ENCODE peak calls at places on chromosomes 12 and 14, in six cellular contexts. M is mesenchymal stem cell, A is IMR-90, X is neuronal stem cell, G is H1, T is trophoblast cell. S is an unnamed sample.

GRCh38 chr12:52191841-52192791 is at the start of gene KRT80:
- DNase-seq in M (peak), A (peak), X (no peak), G (no peak), T (peak), S (no peak)

GRCh38 chr12:39393890-39394289 is 49.0 kb downstream of the KIF21A start:
- DNase-seq in M (no peak), A (no peak), X (peak), G (peak), T (no peak), S (peak)

GRCh38 chr12:103791350-103791920 is 49.6 kb downstream of the NT5DC3 start:
- DNase-seq in M (no peak), A (no peak), X (no peak), G (no peak), T (no peak), S (no peak)

GRCh38 chr12:96635844-96636243 is 146.5 kb downstream of the CFAP54 start:
- DNase-seq in M (no peak), A (no peak), X (no peak), G (no peak), T (no peak), S (no peak)

GRCh38 chr12:60441577-60441976 is 845.7 kb downstream of the SLC16A7 start:
- DNase-seq in M (no peak), A (no peak), X (no peak), G (no peak), T (no peak), S (no peak)

GRCh38 chr14:50397461-50398196 is 948 bp upstream of the CDKL1 start:
- DNase-seq in M (no peak), A (no peak), X (no peak), G (no peak), T (peak), S (no peak)

GRCh38 chr14:73753043-73753886 is 39.1 kb upstream of the PNMA1 start:
- DNase-seq in M (peak), A (no peak), X (no peak), G (no peak), T (peak), S (peak)

GRCh38 chr14:71711619-71712018 is 220.6 kb upstream of the RGS6 start:
- DNase-seq in M (no peak), A (peak), X (peak), G (no peak), T (peak), S (no peak)

GRCh38 chr14:23384364-23385080 is 7.7 kb downstream of the CMTM5 start:
- DNase-seq in M (no peak), A (no peak), X (no peak), G (no peak), T (peak), S (no peak)

GRCh38 chr14:61213116-61213720 is 67.9 kb downstream of the TMEM30B start:
- DNase-seq in M (no peak), A (peak), X (no peak), G (no peak), T (peak), S (no peak)

GRCh38 chr14:61573321-61573720 is 122.0 kb upstream of the HIF1A start:
- DNase-seq in M (no peak), A (no peak), X (no peak), G (no peak), T (no peak), S (no peak)

GRCh38 chr12:113443030-113443539 is 20.9 kb downstream of the SDSL start:
- DNase-seq in M (no peak), A (no peak), X (no peak), G (no peak), T (no peak), S (no peak)

DNA sequence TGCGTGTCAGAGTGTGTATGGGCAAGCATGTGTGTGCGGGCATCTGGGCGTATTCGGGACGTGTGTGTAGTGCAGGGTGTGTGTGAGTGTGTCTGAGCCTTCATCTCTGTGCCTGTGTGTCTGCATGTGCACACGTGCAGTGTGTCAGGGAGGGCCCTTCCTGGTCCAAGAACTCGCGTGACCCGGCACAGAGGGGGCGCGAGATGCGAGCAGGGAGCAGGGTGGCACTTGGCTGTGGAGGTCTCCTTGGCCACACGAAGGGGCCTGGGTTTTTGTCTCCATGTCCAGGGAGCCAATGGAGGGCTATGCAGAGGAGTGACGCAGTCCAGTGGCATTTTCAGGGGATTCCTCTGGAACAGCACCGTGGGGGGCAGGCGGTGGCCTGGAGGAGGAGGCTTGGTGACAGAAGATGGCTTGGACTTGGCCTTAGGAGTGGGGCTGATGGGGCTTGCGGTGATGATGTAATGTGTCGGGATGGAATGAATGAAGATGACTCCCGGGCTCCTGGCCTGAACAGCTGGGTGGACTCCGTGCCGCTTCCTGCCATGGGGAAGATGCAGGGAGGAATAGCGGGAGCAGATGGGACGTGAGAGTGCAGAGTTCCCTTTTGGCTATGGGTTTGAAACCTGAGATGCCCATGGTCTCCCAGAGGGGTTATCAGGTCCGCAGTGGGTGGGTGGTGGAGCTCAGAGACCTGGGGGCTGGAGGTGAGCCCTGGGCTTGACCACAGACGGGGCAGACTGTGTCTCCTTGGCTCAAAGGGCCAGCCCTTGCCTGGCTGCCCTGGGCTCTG is 208.3 kb downstream of the PHETA1 start:
- DNase-seq in M (no peak), A (no peak), X (no peak), G (no peak), T (no peak), S (no peak)
- H3K14ac ChIP-seq in M (no peak), A (no peak), X (peak), G (no peak), T (no peak), S (peak)

GRCh38 chr14:101783260-101784016 is 21.9 kb downstream of the PPP2R5C start:
- DNase-seq in M (no peak), A (no peak), X (no peak), G (no peak), T (no peak), S (no peak)
- H3K14ac ChIP-seq in M (no peak), A (no peak), X (no peak), G (no peak), T (no peak), S (peak)

GRCh38 chr14:81366884-81367283 is 33.2 kb downstream of the STON2 start:
- DNase-seq in M (no peak), A (no peak), X (no peak), G (no peak), T (no peak), S (no peak)
- H3K14ac ChIP-seq in M (no peak), A (no peak), X (no peak), G (no peak), T (no peak), S (no peak)

GRCh38 chr12:62466596-62467411 is at the start of gene MON2:
- DNase-seq in M (peak), A (peak), X (peak), G (no peak), T (peak), S (peak)

GRCh38 chr12:62468935-62469334 is 2.3 kb downstream of the MON2 start:
- DNase-seq in M (no peak), A (no peak), X (no peak), G (no peak), T (no peak), S (no peak)

GRCh38 chr12:62468394-62468793 is 1.8 kb downstream of the MON2 start:
- DNase-seq in M (no peak), A (no peak), X (no peak), G (no peak), T (no peak), S (no peak)

GRCh38 chr12:62469704-62470103 is 3.1 kb downstream of the MON2 start:
- DNase-seq in M (no peak), A (no peak), X (no peak), G (no peak), T (no peak), S (no peak)

GRCh38 chr12:62466018-62466595 is 519 bp upstream of the MON2 start:
- DNase-seq in M (peak), A (peak), X (no peak), G (no peak), T (peak), S (peak)
- H3K14ac ChIP-seq in M (no peak), A (peak), X (no peak), G (no peak), T (peak), S (no peak)

GRCh38 chr12:129371268-129371667 is 518.0 kb downstream of the GLT1D1 start:
- DNase-seq in M (no peak), A (no peak), X (no peak), G (no peak), T (no peak), S (no peak)
- H3K14ac ChIP-seq in M (no peak), A (no peak), X (no peak), G (no peak), T (no peak), S (no peak)

DNA sequence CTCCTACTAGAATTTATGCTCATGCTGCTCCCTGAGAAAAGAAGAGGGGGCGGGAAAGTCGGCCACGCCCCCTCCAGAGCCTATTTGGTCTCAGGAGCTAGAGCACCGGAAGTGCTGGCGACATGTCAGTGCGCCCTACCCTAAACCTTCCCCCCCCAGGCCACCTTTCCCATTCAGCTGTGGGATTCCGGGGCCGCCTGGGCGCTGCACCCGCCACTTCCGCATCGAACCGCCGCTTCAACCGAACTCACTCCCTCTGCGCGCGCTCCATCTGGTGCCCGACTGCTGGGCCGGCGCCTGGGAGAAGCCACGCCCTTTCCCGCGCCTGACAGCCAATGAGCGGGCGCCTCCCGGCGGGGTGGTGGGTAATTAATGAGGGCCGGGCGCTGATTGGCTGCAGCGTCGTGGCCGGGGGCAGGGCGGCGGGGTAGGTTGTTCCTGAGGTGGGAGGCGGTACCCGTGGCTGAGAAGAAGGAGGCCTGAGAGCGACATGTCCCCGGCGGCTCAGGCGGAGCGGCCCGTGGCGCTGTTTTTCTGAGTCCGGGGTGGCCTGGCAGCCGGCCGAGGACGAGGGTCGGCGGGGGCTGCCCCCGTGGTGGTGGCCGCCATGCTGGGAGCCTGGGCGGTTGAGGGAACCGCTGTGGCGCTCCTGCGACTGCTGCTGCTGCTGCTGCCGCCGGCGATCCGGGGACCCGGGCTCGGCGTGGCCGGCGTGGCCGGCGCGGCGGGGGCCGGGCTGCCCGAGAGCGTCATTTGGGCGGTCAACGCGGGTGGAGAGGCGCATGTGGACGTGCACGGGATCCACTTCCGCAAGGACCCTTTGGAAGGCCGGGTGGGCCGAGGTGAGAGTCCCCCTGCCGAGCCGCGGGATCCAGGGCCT is at the start of gene MLEC:
- DNase-seq in M (peak), A (peak), X (peak), G (peak), T (peak), S (peak)
- H3K14ac ChIP-seq in M (no peak), A (peak), X (peak), G (no peak), T (peak), S (peak)

GRCh38 chr14:93223565-93223964 is 16.5 kb downstream of the UBR7 start:
- DNase-seq in M (no peak), A (no peak), X (no peak), G (no peak), T (no peak), S (no peak)

GRCh38 chr14:93232159-93232558 is 25.1 kb downstream of the UBR7 start:
- DNase-seq in M (no peak), A (no peak), X (no peak), G (no peak), T (no peak), S (no peak)

GRCh38 chr14:93230539-93230938 is 23.5 kb downstream of the UBR7 start:
- DNase-seq in M (no peak), A (no peak), X (no peak), G (no peak), T (no peak), S (no peak)

GRCh38 chr14:93231129-93231979 is 24.3 kb downstream of the UBR7 start:
- DNase-seq in M (no peak), A (peak), X (no peak), G (no peak), T (peak), S (no peak)

GRCh38 chr14:93228550-93228949 is 21.5 kb downstream of the UBR7 start:
- DNase-seq in M (no peak), A (no peak), X (no peak), G (no peak), T (no peak), S (no peak)
- H3K14ac ChIP-seq in M (no peak), A (no peak), X (no peak), G (no peak), T (no peak), S (no peak)